ENCODE peak calls at places on chromosomes 3 and 15, in six cellular contexts. Q is sigmoid colon, X is HepG2, N is transverse colon, V is tibial nerve, U is suprapubic skin. Z is an unnamed sample.

GRCh38 chr3:147507638-147508286 is 98.6 kb downstream of the ZIC1 start:
- DNase-seq in Q (no peak), X (no peak), N (no peak), V (peak), U (no peak), Z (no peak)

GRCh38 chr3:183774631-183775030 is 50.7 kb downstream of the MAP6D1 start:
- DNase-seq in Q (no peak), X (no peak), N (no peak), V (no peak), U (no peak), Z (no peak)

GRCh38 chr15:67558502-67558901 is 16.0 kb downstream of the MAP2K5 start:
- DNase-seq in Q (no peak), X (no peak), N (no peak), V (no peak), U (no peak), Z (no peak)

GRCh38 chr3:134652409-134652831 is 1.6 kb upstream of the KY start:
- DNase-seq in Q (no peak), X (no peak), N (no peak), V (no peak), U (no peak), Z (peak)

GRCh38 chr3:71752911-71753715 is 542 bp upstream of the GPR27 start:
- DNase-seq in Q (no peak), X (no peak), N (no peak), V (no peak), U (no peak), Z (no peak)

GRCh38 chr3:54427951-54428871 is 305.9 kb downstream of the CACNA2D3 start:
- DNase-seq in Q (peak), X (peak), N (peak), V (peak), U (no peak), Z (no peak)

GRCh38 chr15:38651328-38652038 is 86.9 kb upstream of the RASGRP1 start:
- DNase-seq in Q (no peak), X (no peak), N (peak), V (no peak), U (no peak), Z (no peak)

GRCh38 chr3:116423365-116423764 is 21.9 kb downstream of the LSAMP start:
- DNase-seq in Q (no peak), X (no peak), N (no peak), V (no peak), U (no peak), Z (no peak)

GRCh38 chr15:91127236-91127914 is 27.3 kb downstream of the SV2B start:
- DNase-seq in Q (no peak), X (no peak), N (no peak), V (no peak), U (no peak), Z (no peak)

GRCh38 chr3:196216681-196217211 is 412 bp downstream of the SLC51A start:
- DNase-seq in Q (no peak), X (no peak), N (no peak), V (no peak), U (no peak), Z (no peak)

GRCh38 chr3:112738366-112738765 is 97.4 kb upstream of the CCDC80 start:
- DNase-seq in Q (no peak), X (no peak), N (no peak), V (no peak), U (no peak), Z (no peak)

GRCh38 chr3:76760336-76760735 is 279.6 kb upstream of the ROBO2 start:
- DNase-seq in Q (no peak), X (no peak), N (no peak), V (no peak), U (no peak), Z (no peak)

GRCh38 chr15:69595009-69595825 is 142.6 kb downstream of the RPLP1 start:
- DNase-seq in Q (peak), X (no peak), N (peak), V (peak), U (peak), Z (no peak)

GRCh38 chr3:177330771-177331170 is 133.5 kb upstream of the TBL1XR1 start:
- DNase-seq in Q (no peak), X (no peak), N (no peak), V (no peak), U (no peak), Z (no peak)

GRCh38 chr3:19901918-19902317 is 32.1 kb downstream of the EFHB start:
- DNase-seq in Q (no peak), X (no peak), N (no peak), V (no peak), U (no peak), Z (no peak)

GRCh38 chr3:7999363-7999762 is 502.3 kb upstream of the LMCD1 start:
- DNase-seq in Q (no peak), X (no peak), N (no peak), V (no peak), U (no peak), Z (no peak)

DNA sequence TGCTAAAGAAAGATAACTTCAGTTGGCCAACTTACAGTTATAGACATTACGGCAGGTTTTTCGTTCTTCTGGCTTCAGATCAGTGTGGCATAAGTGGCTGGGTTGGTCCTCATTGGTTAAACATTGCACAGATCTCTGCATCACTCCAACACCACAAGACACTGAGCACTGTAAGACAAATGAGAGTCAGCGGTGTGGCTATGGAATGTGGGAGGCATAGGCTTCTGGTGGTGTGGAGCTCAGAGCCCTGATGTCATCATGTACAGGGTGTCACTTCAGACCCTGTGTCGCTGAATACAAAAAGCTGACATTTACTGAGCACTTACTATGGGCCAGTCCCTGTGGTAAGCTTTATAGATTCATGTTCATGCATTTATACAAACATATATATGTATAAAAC is 146.0 kb downstream of the ADAMTS9 start:
- DNase-seq in Q (no peak), X (no peak), N (no peak), V (no peak), U (no peak), Z (no peak)
- TF ChIP-seq EP300 in Q (no peak), X (no peak), N (no peak), V (no peak), U (no peak), Z (no peak)

GRCh38 chr3:45199837-45200648 is 26.0 kb downstream of the TMEM158 start:
- DNase-seq in Q (no peak), X (peak), N (peak), V (no peak), U (no peak), Z (no peak)
- H3K4me3 ChIP-seq in Q (no peak), X (no peak), N (no peak), V (no peak), U (no peak), Z (no peak)

DNA sequence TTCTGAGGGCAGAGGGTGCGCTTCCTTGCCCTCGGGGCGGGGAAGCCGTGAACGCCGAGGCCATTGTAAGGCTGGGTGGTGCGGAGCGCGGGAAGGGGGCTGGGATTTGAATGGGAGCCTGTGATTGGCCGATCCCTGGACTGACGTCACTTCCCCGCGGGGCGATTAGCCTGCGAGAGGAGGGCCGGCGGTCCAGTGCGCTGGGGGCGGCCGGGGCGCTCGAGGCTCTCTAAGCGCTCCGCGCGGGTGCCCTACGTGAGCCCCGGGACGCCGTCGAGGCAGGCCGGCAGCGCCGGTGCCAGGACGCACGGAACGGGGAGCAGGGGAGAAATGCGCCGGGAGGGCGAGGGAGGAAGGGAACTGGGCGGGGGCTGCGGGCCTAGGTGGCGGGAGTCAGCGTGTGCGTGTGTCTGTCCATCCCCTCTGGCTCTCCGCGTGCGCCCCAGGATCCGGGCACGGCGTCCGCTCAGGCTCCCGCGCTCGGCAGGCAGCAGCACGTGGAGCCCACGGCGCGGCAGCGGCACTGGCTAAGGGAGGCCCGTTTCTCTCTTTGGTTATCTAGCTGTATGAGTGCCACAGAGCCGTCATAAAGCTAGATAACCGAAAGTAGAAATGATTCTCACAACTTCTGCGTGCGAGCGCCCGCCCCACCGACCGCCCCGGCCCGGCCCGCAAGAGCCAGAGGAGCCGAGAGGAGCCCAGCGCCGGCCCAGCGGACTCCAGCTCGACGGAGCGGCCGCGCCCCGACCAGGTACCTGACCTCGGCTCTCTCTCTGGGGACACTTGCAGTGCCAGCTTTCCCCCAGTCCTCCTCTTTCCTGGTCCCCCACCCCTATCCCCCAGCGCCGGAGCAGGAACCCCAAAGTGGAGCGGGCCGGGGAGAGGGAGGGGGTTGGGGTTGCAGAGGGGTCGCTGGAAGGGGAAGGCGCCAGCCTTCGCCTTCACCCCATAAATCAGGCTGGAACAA is 33.1 kb upstream of the POLG start:
- DNase-seq in Q (no peak), X (no peak), N (no peak), V (no peak), U (no peak), Z (no peak)
- TF ChIP-seq EP300 in Q (no peak), X (no peak), N (no peak), V (no peak), U (no peak), Z (no peak)

GRCh38 chr15:45677797-45678196 is 43.0 kb downstream of the SQOR start:
- DNase-seq in Q (no peak), X (no peak), N (no peak), V (no peak), U (no peak), Z (no peak)
- H3K4me3 ChIP-seq in Q (no peak), X (no peak), N (no peak), V (no peak), U (no peak), Z (no peak)

GRCh38 chr3:31193871-31194270 is 299.4 kb upstream of the GADL1 start:
- DNase-seq in Q (no peak), X (no peak), N (no peak), V (no peak), U (no peak), Z (no peak)

GRCh38 chr3:31198890-31199289 is 304.4 kb upstream of the GADL1 start:
- DNase-seq in Q (no peak), X (no peak), N (no peak), V (no peak), U (no peak), Z (no peak)

GRCh38 chr3:31196881-31197364 is 302.5 kb upstream of the GADL1 start:
- DNase-seq in Q (no peak), X (no peak), N (no peak), V (peak), U (no peak), Z (no peak)

GRCh38 chr3:31196261-31196660 is 301.8 kb upstream of the GADL1 start:
- DNase-seq in Q (no peak), X (no peak), N (no peak), V (no peak), U (no peak), Z (no peak)

DNA sequence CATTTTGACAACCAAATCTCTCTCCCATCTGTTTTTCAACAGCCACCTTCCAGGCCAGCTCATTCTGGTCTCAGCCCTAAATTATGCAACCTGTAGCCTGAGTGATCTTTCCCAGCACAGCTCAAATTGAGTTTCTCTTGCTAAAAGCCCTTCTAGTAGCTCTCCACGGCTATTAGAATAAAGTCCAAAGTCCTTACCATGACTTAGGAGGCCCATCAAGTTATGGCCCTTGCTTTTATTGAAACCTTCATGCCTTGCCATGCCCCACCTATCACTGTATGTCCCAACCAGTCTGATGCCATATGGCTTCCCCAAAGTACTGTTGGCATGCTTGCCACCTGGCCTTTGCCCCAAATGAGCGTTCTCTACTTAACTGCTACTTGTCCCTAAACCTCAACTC is 303.5 kb upstream of the GADL1 start:
- DNase-seq in Q (no peak), X (no peak), N (peak), V (no peak), U (no peak), Z (no peak)
- TF ChIP-seq EP300 in Q (no peak), X (no peak), N (no peak), V (peak), U (no peak), Z (no peak)

DNA sequence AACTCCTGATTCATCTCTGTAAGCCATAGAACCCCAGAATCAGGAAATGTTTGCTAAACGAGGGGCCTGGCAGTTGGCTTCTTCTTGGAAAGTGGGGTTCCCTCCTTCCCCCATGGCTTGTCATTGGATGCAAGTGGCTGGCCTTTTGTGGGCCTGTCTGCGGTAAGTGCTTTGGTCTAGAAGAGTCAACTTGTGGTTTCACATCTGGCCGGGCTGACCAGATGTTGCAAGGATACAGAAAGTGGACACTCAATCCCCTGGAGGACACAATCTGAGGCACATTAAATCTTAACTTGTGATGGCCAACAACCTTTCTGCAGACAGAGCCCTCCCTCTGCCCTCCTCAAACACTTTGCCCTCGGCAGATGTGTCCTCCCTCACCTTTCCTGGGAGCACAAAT is 1.1 kb downstream of the FAH start:
- DNase-seq in Q (no peak), X (no peak), N (no peak), V (no peak), U (no peak), Z (no peak)
- H3K4me3 ChIP-seq in Q (no peak), X (peak), N (no peak), V (no peak), U (peak), Z (no peak)

DNA sequence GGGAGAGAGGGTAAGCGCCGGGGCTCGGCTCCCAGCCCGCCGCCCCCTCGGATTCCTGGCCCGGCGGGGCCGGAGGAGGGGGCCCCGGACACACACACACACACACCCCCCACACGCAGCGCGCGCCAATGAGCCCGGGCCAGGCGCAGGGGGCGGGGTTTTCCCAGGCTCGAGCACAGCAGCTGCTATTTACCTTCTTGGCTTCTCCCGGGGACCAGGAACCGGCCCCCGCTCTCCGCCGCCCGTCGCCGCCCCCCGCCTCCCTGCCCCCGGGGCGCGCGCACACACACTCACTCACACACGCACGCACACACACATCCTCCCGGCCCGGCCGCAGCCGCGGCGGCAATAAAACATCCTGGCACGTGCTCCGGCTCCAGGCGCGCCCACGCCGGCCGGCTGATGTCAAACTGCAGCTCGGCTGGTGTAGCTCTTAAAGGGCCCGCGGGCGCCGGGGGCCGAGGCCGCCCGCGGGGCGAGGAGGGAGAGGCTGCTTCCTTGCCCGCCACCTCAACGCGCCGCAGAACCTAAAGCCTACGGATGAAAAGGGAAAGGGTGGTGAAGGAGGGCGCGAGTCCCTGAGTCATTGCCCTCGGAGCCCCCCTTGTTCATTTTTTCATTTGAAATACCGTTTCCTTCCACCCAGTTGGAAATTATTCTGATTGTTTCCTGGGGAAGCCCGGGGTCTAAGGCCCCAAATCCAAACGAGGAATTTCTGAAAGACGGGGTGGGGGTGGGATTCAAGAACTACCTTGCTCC is 1.0 kb upstream of the HES1 start:
- DNase-seq in Q (peak), X (peak), N (peak), V (peak), U (peak), Z (peak)
- TF ChIP-seq EP300 in Q (peak), X (peak), N (peak), V (peak), U (peak), Z (peak)

GRCh38 chr3:33027091-33027490 is 69.9 kb downstream of the GLB1 start:
- DNase-seq in Q (no peak), X (no peak), N (no peak), V (no peak), U (no peak), Z (no peak)

GRCh38 chr3:33026267-33026666 is 70.7 kb downstream of the GLB1 start:
- DNase-seq in Q (no peak), X (no peak), N (no peak), V (no peak), U (no peak), Z (no peak)

GRCh38 chr3:33032937-33033336 is 64.0 kb downstream of the GLB1 start:
- DNase-seq in Q (no peak), X (no peak), N (no peak), V (no peak), U (no peak), Z (no peak)

GRCh38 chr3:33030802-33031201 is 66.1 kb downstream of the GLB1 start:
- DNase-seq in Q (no peak), X (no peak), N (no peak), V (no peak), U (no peak), Z (no peak)

GRCh38 chr3:33030246-33030645 is 66.7 kb downstream of the GLB1 start:
- DNase-seq in Q (no peak), X (no peak), N (no peak), V (no peak), U (no peak), Z (no peak)
- H3K4me3 ChIP-seq in Q (no peak), X (no peak), N (no peak), V (no peak), U (no peak), Z (no peak)

GRCh38 chr3:105356988-105357387 is 9.7 kb upstream of the ALCAM start:
- DNase-seq in Q (no peak), X (no peak), N (no peak), V (no peak), U (no peak), Z (no peak)

GRCh38 chr3:105362021-105362665 is 4.6 kb upstream of the ALCAM start:
- DNase-seq in Q (no peak), X (no peak), N (no peak), V (no peak), U (no peak), Z (no peak)

GRCh38 chr3:105354429-105354828 is 12.3 kb upstream of the ALCAM start:
- DNase-seq in Q (no peak), X (no peak), N (no peak), V (no peak), U (no peak), Z (no peak)

GRCh38 chr3:105355355-105356063 is 11.2 kb upstream of the ALCAM start:
- DNase-seq in Q (no peak), X (no peak), N (no peak), V (no peak), U (no peak), Z (no peak)

GRCh38 chr3:105359098-105359762 is 7.5 kb upstream of the ALCAM start:
- DNase-seq in Q (no peak), X (no peak), N (no peak), V (no peak), U (no peak), Z (no peak)
- TF ChIP-seq EP300 in Q (no peak), X (no peak), N (no peak), V (no peak), U (no peak), Z (no peak)